ENCODE peak calls at places on chromosomes 13 and 19, in ten cellular contexts. One of them, this sample, is unnamed.

GRCh38 chr13:63184693-63185092 is 1769.0 kb upstream of the PCDH20 start:
- DNase-seq in GM23248: peak
- DNase-seq in right lobe of liver: no peak
- DNase-seq in tibial nerve: no peak
- DNase-seq in thoracic aorta: no peak
- DNase-seq in heart left ventricle: no peak
- DNase-seq in thyroid gland: no peak
- DNase-seq in coronary artery: no peak
- DNase-seq in neural progenitor cell: peak
- DNase-seq in left lung: no peak
- DNase-seq in this sample: no peak

GRCh38 chr13:59038824-59039223 is 1124.9 kb downstream of the DIAPH3 start:
- DNase-seq in GM23248: no peak
- DNase-seq in right lobe of liver: no peak
- DNase-seq in tibial nerve: no peak
- DNase-seq in thoracic aorta: no peak
- DNase-seq in heart left ventricle: no peak
- DNase-seq in thyroid gland: no peak
- DNase-seq in coronary artery: no peak
- DNase-seq in neural progenitor cell: no peak
- DNase-seq in left lung: no peak
- DNase-seq in this sample: no peak

GRCh38 chr19:4523306-4524110 is 5.2 kb upstream of the PLIN4 start:
- DNase-seq in GM23248: peak
- DNase-seq in right lobe of liver: peak
- DNase-seq in tibial nerve: peak
- DNase-seq in thoracic aorta: no peak
- DNase-seq in heart left ventricle: no peak
- DNase-seq in thyroid gland: peak
- DNase-seq in coronary artery: no peak
- DNase-seq in neural progenitor cell: peak
- DNase-seq in left lung: peak
- DNase-seq in this sample: peak

GRCh38 chr13:21674271-21675009 is 3.6 kb downstream of the FGF9 start:
- DNase-seq in GM23248: peak
- DNase-seq in right lobe of liver: no peak
- DNase-seq in tibial nerve: no peak
- DNase-seq in thoracic aorta: no peak
- DNase-seq in heart left ventricle: peak
- DNase-seq in thyroid gland: peak
- DNase-seq in coronary artery: no peak
- DNase-seq in neural progenitor cell: peak
- DNase-seq in left lung: peak
- DNase-seq in this sample: no peak

GRCh38 chr13:51269039-51269438 is 46.8 kb downstream of the FAM124A start:
- DNase-seq in GM23248: peak
- DNase-seq in right lobe of liver: no peak
- DNase-seq in tibial nerve: no peak
- DNase-seq in thoracic aorta: no peak
- DNase-seq in heart left ventricle: no peak
- DNase-seq in thyroid gland: no peak
- DNase-seq in coronary artery: no peak
- DNase-seq in neural progenitor cell: no peak
- DNase-seq in left lung: no peak
- DNase-seq in this sample: no peak

GRCh38 chr13:51136276-51136980 is 25.4 kb upstream of the C13orf42 start:
- DNase-seq in GM23248: no peak
- DNase-seq in right lobe of liver: no peak
- DNase-seq in tibial nerve: no peak
- DNase-seq in thoracic aorta: no peak
- DNase-seq in heart left ventricle: no peak
- DNase-seq in thyroid gland: no peak
- DNase-seq in coronary artery: no peak
- DNase-seq in neural progenitor cell: no peak
- DNase-seq in left lung: no peak
- DNase-seq in this sample: no peak

GRCh38 chr13:42649761-42650289 is 75.9 kb downstream of the TNFSF11 start:
- DNase-seq in GM23248: no peak
- DNase-seq in right lobe of liver: no peak
- DNase-seq in tibial nerve: no peak
- DNase-seq in thoracic aorta: no peak
- DNase-seq in heart left ventricle: no peak
- DNase-seq in thyroid gland: no peak
- DNase-seq in coronary artery: no peak
- DNase-seq in neural progenitor cell: no peak
- DNase-seq in left lung: no peak
- DNase-seq in this sample: no peak

GRCh38 chr19:50551713-50552187 is 16.5 kb downstream of the LRRC4B start:
- DNase-seq in GM23248: peak
- DNase-seq in right lobe of liver: no peak
- DNase-seq in tibial nerve: no peak
- DNase-seq in thoracic aorta: no peak
- DNase-seq in heart left ventricle: no peak
- DNase-seq in thyroid gland: no peak
- DNase-seq in coronary artery: no peak
- DNase-seq in neural progenitor cell: peak
- DNase-seq in left lung: no peak
- DNase-seq in this sample: no peak

GRCh38 chr19:39299832-39300231 is 3.6 kb downstream of the IFNL1 start:
- DNase-seq in GM23248: no peak
- DNase-seq in right lobe of liver: no peak
- DNase-seq in tibial nerve: no peak
- DNase-seq in thoracic aorta: no peak
- DNase-seq in heart left ventricle: no peak
- DNase-seq in thyroid gland: no peak
- DNase-seq in coronary artery: no peak
- DNase-seq in neural progenitor cell: no peak
- DNase-seq in left lung: no peak
- DNase-seq in this sample: no peak

GRCh38 chr13:40517486-40518311 is 148.7 kb downstream of the FOXO1 start:
- DNase-seq in GM23248: no peak
- DNase-seq in right lobe of liver: no peak
- DNase-seq in tibial nerve: no peak
- DNase-seq in thoracic aorta: no peak
- DNase-seq in heart left ventricle: no peak
- DNase-seq in thyroid gland: no peak
- DNase-seq in coronary artery: no peak
- DNase-seq in neural progenitor cell: no peak
- DNase-seq in left lung: no peak
- DNase-seq in this sample: no peak

GRCh38 chr19:10085641-10086031 is 481 bp upstream of the SHFL start:
- DNase-seq in GM23248: no peak
- DNase-seq in right lobe of liver: no peak
- DNase-seq in tibial nerve: no peak
- DNase-seq in thoracic aorta: no peak
- DNase-seq in heart left ventricle: no peak
- DNase-seq in thyroid gland: no peak
- DNase-seq in coronary artery: no peak
- DNase-seq in neural progenitor cell: no peak
- DNase-seq in left lung: no peak
- DNase-seq in this sample: no peak

GRCh38 chr19:50475101-50475568 is 1.2 kb upstream of the EMC10 start:
- DNase-seq in GM23248: no peak
- DNase-seq in right lobe of liver: peak
- DNase-seq in tibial nerve: no peak
- DNase-seq in thoracic aorta: no peak
- DNase-seq in heart left ventricle: no peak
- DNase-seq in thyroid gland: no peak
- DNase-seq in coronary artery: no peak
- DNase-seq in neural progenitor cell: no peak
- DNase-seq in left lung: peak
- DNase-seq in this sample: no peak

GRCh38 chr19:34772697-34773554 is at the start of gene ZNF599:
- DNase-seq in GM23248: peak
- DNase-seq in right lobe of liver: peak
- DNase-seq in tibial nerve: peak
- DNase-seq in thoracic aorta: peak
- DNase-seq in heart left ventricle: peak
- DNase-seq in thyroid gland: peak
- DNase-seq in coronary artery: peak
- DNase-seq in neural progenitor cell: peak
- DNase-seq in left lung: peak
- DNase-seq in this sample: peak

DNA sequence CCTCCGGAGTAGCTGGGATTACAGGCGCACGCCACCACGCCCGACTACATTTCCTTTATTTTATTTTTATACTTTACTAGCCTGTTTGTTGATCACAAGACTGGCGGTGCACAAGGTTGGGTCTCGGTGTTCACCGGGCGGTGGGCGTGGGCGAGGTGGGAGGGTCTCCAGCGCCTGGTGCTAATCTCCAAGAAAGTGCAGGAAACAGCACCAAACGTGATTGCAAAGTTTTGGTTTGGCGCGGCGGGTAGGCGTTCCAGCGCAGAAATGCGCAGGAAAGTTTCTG is 24.1 kb upstream of the ZNF850 start:
- DNase-seq in GM23248: no peak
- DNase-seq in right lobe of liver: no peak
- DNase-seq in tibial nerve: no peak
- DNase-seq in thoracic aorta: no peak
- DNase-seq in heart left ventricle: no peak
- DNase-seq in thyroid gland: no peak
- DNase-seq in coronary artery: no peak
- DNase-seq in neural progenitor cell: no peak
- DNase-seq in left lung: no peak
- DNase-seq in this sample: no peak
- H3K4me3 ChIP-seq in GM23248: peak
- H3K4me3 ChIP-seq in right lobe of liver: peak
- H3K4me3 ChIP-seq in tibial nerve: peak
- H3K4me3 ChIP-seq in thoracic aorta: peak
- H3K4me3 ChIP-seq in heart left ventricle: peak
- H3K4me3 ChIP-seq in thyroid gland: peak
- H3K4me3 ChIP-seq in coronary artery: peak
- H3K4me3 ChIP-seq in neural progenitor cell: no peak
- H3K4me3 ChIP-seq in left lung: peak
- H3K4me3 ChIP-seq in this sample: peak

GRCh38 chr13:19672990-19673389 is 39.5 kb downstream of the MPHOSPH8 start:
- DNase-seq in GM23248: no peak
- DNase-seq in right lobe of liver: no peak
- DNase-seq in tibial nerve: no peak
- DNase-seq in thoracic aorta: no peak
- DNase-seq in heart left ventricle: no peak
- DNase-seq in thyroid gland: no peak
- DNase-seq in coronary artery: no peak
- DNase-seq in neural progenitor cell: no peak
- DNase-seq in left lung: no peak
- DNase-seq in this sample: no peak

GRCh38 chr13:19670147-19670546 is 36.7 kb downstream of the MPHOSPH8 start:
- DNase-seq in GM23248: no peak
- DNase-seq in right lobe of liver: no peak
- DNase-seq in tibial nerve: no peak
- DNase-seq in thoracic aorta: no peak
- DNase-seq in heart left ventricle: no peak
- DNase-seq in thyroid gland: no peak
- DNase-seq in coronary artery: no peak
- DNase-seq in neural progenitor cell: no peak
- DNase-seq in left lung: no peak
- DNase-seq in this sample: no peak

GRCh38 chr13:19665427-19665859 is 32.0 kb downstream of the MPHOSPH8 start:
- DNase-seq in GM23248: no peak
- DNase-seq in right lobe of liver: no peak
- DNase-seq in tibial nerve: no peak
- DNase-seq in thoracic aorta: no peak
- DNase-seq in heart left ventricle: peak
- DNase-seq in thyroid gland: peak
- DNase-seq in coronary artery: no peak
- DNase-seq in neural progenitor cell: no peak
- DNase-seq in left lung: no peak
- DNase-seq in this sample: no peak

GRCh38 chr13:19664481-19665230 is 31.2 kb downstream of the MPHOSPH8 start:
- DNase-seq in GM23248: no peak
- DNase-seq in right lobe of liver: no peak
- DNase-seq in tibial nerve: no peak
- DNase-seq in thoracic aorta: no peak
- DNase-seq in heart left ventricle: no peak
- DNase-seq in thyroid gland: no peak
- DNase-seq in coronary artery: no peak
- DNase-seq in neural progenitor cell: no peak
- DNase-seq in left lung: no peak
- DNase-seq in this sample: no peak

GRCh38 chr13:19668778-19669177 is 35.3 kb downstream of the MPHOSPH8 start:
- DNase-seq in GM23248: no peak
- DNase-seq in right lobe of liver: no peak
- DNase-seq in tibial nerve: no peak
- DNase-seq in thoracic aorta: no peak
- DNase-seq in heart left ventricle: no peak
- DNase-seq in thyroid gland: no peak
- DNase-seq in coronary artery: no peak
- DNase-seq in neural progenitor cell: no peak
- DNase-seq in left lung: no peak
- DNase-seq in this sample: no peak
- H3K27ac ChIP-seq in GM23248: no peak
- H3K27ac ChIP-seq in right lobe of liver: no peak
- H3K27ac ChIP-seq in tibial nerve: no peak
- H3K27ac ChIP-seq in thoracic aorta: no peak
- H3K27ac ChIP-seq in heart left ventricle: no peak
- H3K27ac ChIP-seq in thyroid gland: no peak
- H3K27ac ChIP-seq in coronary artery: no peak
- H3K27ac ChIP-seq in neural progenitor cell: no peak
- H3K27ac ChIP-seq in left lung: no peak
- H3K27ac ChIP-seq in this sample: no peak

GRCh38 chr13:46982856-46983582 is 86.2 kb upstream of the HTR2A start:
- DNase-seq in GM23248: no peak
- DNase-seq in right lobe of liver: no peak
- DNase-seq in tibial nerve: no peak
- DNase-seq in thoracic aorta: no peak
- DNase-seq in heart left ventricle: no peak
- DNase-seq in thyroid gland: no peak
- DNase-seq in coronary artery: no peak
- DNase-seq in neural progenitor cell: no peak
- DNase-seq in left lung: no peak
- DNase-seq in this sample: no peak
- H3K4me3 ChIP-seq in GM23248: no peak
- H3K4me3 ChIP-seq in right lobe of liver: no peak
- H3K4me3 ChIP-seq in tibial nerve: no peak
- H3K4me3 ChIP-seq in thoracic aorta: no peak
- H3K4me3 ChIP-seq in heart left ventricle: no peak
- H3K4me3 ChIP-seq in thyroid gland: no peak
- H3K4me3 ChIP-seq in coronary artery: no peak
- H3K4me3 ChIP-seq in neural progenitor cell: no peak
- H3K4me3 ChIP-seq in left lung: no peak
- H3K4me3 ChIP-seq in this sample: no peak

DNA sequence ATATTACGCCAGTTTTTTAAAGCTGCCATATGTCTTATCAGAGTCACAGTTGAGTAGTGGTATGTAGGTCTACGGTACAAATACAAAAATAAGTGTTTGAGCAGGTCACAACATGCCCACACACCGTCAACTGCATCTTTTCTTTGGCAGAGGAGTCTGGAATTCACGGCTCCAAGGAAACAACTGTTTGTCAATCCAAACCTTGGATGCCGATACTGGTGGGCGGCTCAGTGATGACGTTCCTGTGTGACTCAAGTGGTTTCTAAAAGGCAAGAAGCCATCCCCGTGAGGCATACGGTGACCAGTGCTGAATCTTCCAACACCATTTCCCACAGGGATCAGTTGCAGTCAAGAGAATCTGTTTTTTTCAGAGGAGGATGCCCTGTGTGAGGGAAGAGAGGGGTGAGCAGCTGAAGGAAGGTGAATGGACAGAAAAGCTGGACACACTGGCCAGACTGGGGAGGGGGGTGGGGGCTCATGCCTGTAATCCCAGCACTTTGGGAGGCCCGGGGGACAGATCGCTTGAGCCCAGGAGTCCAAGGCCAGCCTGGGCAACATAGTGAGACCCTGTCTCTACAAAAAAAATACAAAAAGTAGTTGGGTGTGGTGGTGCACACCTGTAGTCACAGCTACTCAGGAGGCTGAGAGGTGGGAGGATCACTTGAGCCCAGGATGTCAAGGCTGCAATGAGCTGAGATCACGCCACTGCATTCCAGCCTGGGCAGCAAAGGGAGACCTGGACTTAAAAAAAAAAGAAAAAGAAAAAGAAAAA is 22.8 kb upstream of the CEBPG start:
- DNase-seq in GM23248: peak
- DNase-seq in right lobe of liver: no peak
- DNase-seq in tibial nerve: no peak
- DNase-seq in thoracic aorta: no peak
- DNase-seq in heart left ventricle: no peak
- DNase-seq in thyroid gland: no peak
- DNase-seq in coronary artery: no peak
- DNase-seq in neural progenitor cell: no peak
- DNase-seq in left lung: no peak
- DNase-seq in this sample: no peak
- H3K27ac ChIP-seq in GM23248: peak
- H3K27ac ChIP-seq in right lobe of liver: no peak
- H3K27ac ChIP-seq in tibial nerve: no peak
- H3K27ac ChIP-seq in thoracic aorta: no peak
- H3K27ac ChIP-seq in heart left ventricle: no peak
- H3K27ac ChIP-seq in thyroid gland: no peak
- H3K27ac ChIP-seq in coronary artery: no peak
- H3K27ac ChIP-seq in neural progenitor cell: no peak
- H3K27ac ChIP-seq in left lung: no peak
- H3K27ac ChIP-seq in this sample: no peak

This sample was measured in stomach.